ENCODE peak calls at places on chromosomes 7 and 10, in seven cellular contexts. N is foreskin keratinocyte; L is small intestine; A is activated CD4-positive, alpha-beta T cell treated with anti-CD3 and anti-CD28 coated beads, Interleukin-2, amount 50 U/mL, for 24 hours; W is CD8-positive, alpha-beta memory T cell; D is nucleus accumbens; U is Ammon's horn. X is an unnamed sample.

GRCh38 chr10:73232887-73233286 is 14.2 kb downstream of the DNAJC9 start:
- DNase-seq in W (no peak), U (no peak), D (no peak), L (no peak), A (no peak), N (no peak), X (no peak)

GRCh38 chr10:102455893-102456471 is 4.6 kb upstream of the C10orf95 start:
- DNase-seq in A (no peak), L (no peak), N (peak), D (no peak), W (no peak), U (no peak), X (peak)

GRCh38 chr10:101244321-101245050 is 15.2 kb upstream of the LBX1 start:
- DNase-seq in W (no peak), N (no peak), U (no peak), L (no peak), D (no peak), A (no peak), X (no peak)

GRCh38 chr7:27201231-27202017 is 1.5 kb upstream of the HOXA13 start:
- DNase-seq in N (no peak), U (peak), W (no peak), A (no peak), L (no peak), D (no peak), X (no peak)

GRCh38 chr10:4606856-4607636 is 219.0 kb upstream of the AKR1E2 start:
- DNase-seq in W (no peak), N (no peak), D (no peak), A (no peak), L (no peak), U (no peak), X (no peak)

GRCh38 chr10:124287071-124287685 is 131.5 kb downstream of the OAT start:
- DNase-seq in D (no peak), U (no peak), N (no peak), A (no peak), W (no peak), L (no peak), X (no peak)

GRCh38 chr10:44295619-44296222 is 89.2 kb downstream of the CXCL12 start:
- DNase-seq in A (no peak), L (no peak), U (no peak), D (no peak), N (no peak), W (no peak), X (no peak)

GRCh38 chr10:96721207-96721572 is 876 bp upstream of the PIK3AP1 start:
- DNase-seq in D (no peak), L (no peak), W (no peak), U (no peak), A (no peak), N (no peak), X (no peak)

GRCh38 chr7:43669286-43670081 is 59.8 kb downstream of the COA1 start:
- DNase-seq in N (no peak), L (peak), D (no peak), A (peak), W (peak), U (no peak), X (no peak)

GRCh38 chr10:33306126-33306525 is 28.3 kb downstream of the NRP1 start:
- DNase-seq in L (no peak), D (no peak), U (no peak), A (no peak), N (no peak), W (no peak), X (no peak)

GRCh38 chr7:24718431-24718831 is 38.8 kb downstream of the GSDME start:
- DNase-seq in D (no peak), L (no peak), U (peak), A (no peak), W (no peak), N (no peak), X (no peak)

GRCh38 chr10:51063659-51064535 is 10.4 kb upstream of the PRKG1 start:
- DNase-seq in D (no peak), A (no peak), U (peak), L (peak), W (no peak), N (peak), X (peak)

GRCh38 chr10:123729523-123729922 is 63.4 kb downstream of the GPR26 start:
- DNase-seq in D (no peak), A (no peak), U (no peak), N (no peak), W (no peak), L (no peak), X (no peak)

GRCh38 chr10:88194041-88194887 is 330.8 kb downstream of the PTEN start:
- DNase-seq in N (peak), D (no peak), A (peak), U (no peak), W (peak), L (peak), X (peak)

GRCh38 chr10:125162181-125162906 is 2.0 kb upstream of the CTBP2 start:
- DNase-seq in D (no peak), U (no peak), N (no peak), L (no peak), W (no peak), A (no peak), X (no peak)

GRCh38 chr10:11685787-11686218 is 56.4 kb upstream of the ECHDC3 start:
- DNase-seq in L (peak), N (peak), A (no peak), D (no peak), U (peak), W (no peak), X (peak)

GRCh38 chr10:4270116-4270515 is 485.1 kb upstream of the KLF6 start:
- DNase-seq in N (peak), D (no peak), W (no peak), U (peak), A (no peak), L (no peak), X (no peak)

X was measured in RWPE1.